ENCODE peak calls at places on chromosomes 5 and 9, in eight cellular contexts. T is HTR-8/SVneo, C is bronchial epithelial cell, G is cardiac septum, Z is nucleus accumbens, S is body of pancreas, V is GM23248, W is T-cell. D is an unnamed sample.

GRCh38 chr5:178111925-178112324 is 1.4 kb upstream of the N4BP3 start:
- DNase-seq in C (peak), Z (no peak), S (no peak), V (peak), T (no peak), G (no peak), W (no peak), D (no peak)

GRCh38 chr5:42855811-42856210 is 44.1 kb upstream of the SELENOP start:
- DNase-seq in C (no peak), V (no peak), T (no peak), S (no peak), Z (no peak), G (no peak), W (no peak), D (no peak)

GRCh38 chr5:126444137-126444536 is 20.9 kb downstream of the GRAMD2B start:
- DNase-seq in S (no peak), V (no peak), W (no peak), T (no peak), Z (no peak), G (no peak), C (no peak), D (no peak)

GRCh38 chr5:81256766-81257165 is 23.6 kb downstream of the CKMT2 start:
- DNase-seq in C (no peak), W (no peak), T (no peak), S (no peak), Z (no peak), G (no peak), V (no peak), D (no peak)

GRCh38 chr9:127612993-127613954 is 1.2 kb downstream of the STXBP1 start:
- DNase-seq in T (peak), W (peak), S (peak), Z (no peak), G (peak), V (peak), C (peak), D (peak)

GRCh38 chr5:75214409-75214808 is 22.3 kb downstream of the ANKRD31 start:
- DNase-seq in G (no peak), Z (no peak), W (no peak), T (no peak), C (no peak), V (no peak), S (no peak), D (no peak)

GRCh38 chr5:159629158-159629557 is 287.1 kb upstream of the ADRA1B start:
- DNase-seq in C (no peak), V (no peak), W (no peak), G (no peak), S (no peak), T (no peak), Z (no peak), D (no peak)

GRCh38 chr5:78907255-78907886 is 77.7 kb downstream of the ARSB start:
- DNase-seq in C (peak), Z (no peak), T (no peak), S (no peak), W (no peak), G (no peak), V (peak), D (no peak)

GRCh38 chr5:125286266-125286665 is 539.8 kb upstream of the ZNF608 start:
- DNase-seq in Z (no peak), V (no peak), G (no peak), W (no peak), S (no peak), C (no peak), T (no peak), D (no peak)

GRCh38 chr9:87075537-87075936 is 128.2 kb upstream of the GAS1 start:
- DNase-seq in W (no peak), S (no peak), C (no peak), G (no peak), V (no peak), Z (no peak), T (no peak), D (no peak)

D was measured in CD4-positive, alpha-beta T cell.